ENCODE peak calls at places on chromosomes 3 and 15, in four cellular contexts. B is aorta, U is dorsolateral prefrontal cortex, M is GM12865. P is an unnamed sample.

GRCh38 chr15:59885832-59886231 is 118.3 kb upstream of the FOXB1 start:
- DNase-seq in B (no peak), U (no peak), M (no peak), P (no peak)

GRCh38 chr3:58291671-58292338 is 14.2 kb upstream of the RPP14 start:
- DNase-seq in B (no peak), U (no peak), M (no peak), P (no peak)

GRCh38 chr15:76206325-76206976 is 104.8 kb downstream of the ETFA start:
- DNase-seq in B (peak), U (peak), M (no peak), P (peak)

GRCh38 chr15:68307131-68307928 is 29.8 kb downstream of the FEM1B start:
- DNase-seq in B (no peak), U (no peak), M (no peak), P (no peak)

GRCh38 chr3:124856687-124857086 is 30.5 kb downstream of the ITGB5 start:
- DNase-seq in B (no peak), U (no peak), M (no peak), P (no peak)

GRCh38 chr3:39146611-39147373 is 6.6 kb downstream of the CSRNP1 start:
- DNase-seq in B (peak), U (peak), M (peak), P (peak)

GRCh38 chr15:76866008-76866407 is 39.1 kb downstream of the SCAPER start:
- DNase-seq in B (no peak), U (no peak), M (peak), P (no peak)

GRCh38 chr3:153673853-153674252 is 447.3 kb upstream of the ARHGEF26 start:
- DNase-seq in B (no peak), U (no peak), M (no peak), P (no peak)

GRCh38 chr3:125280966-125281365 is 68.4 kb upstream of the SLC12A8 start:
- DNase-seq in B (no peak), U (no peak), M (no peak), P (no peak)

GRCh38 chr3:127655641-127656040 is 17.1 kb upstream of the ABTB1 start:
- DNase-seq in B (no peak), U (no peak), M (no peak), P (no peak)

GRCh38 chr15:50176869-50177268 is 5.1 kb upstream of the SLC27A2 start:
- DNase-seq in B (no peak), U (no peak), M (no peak), P (no peak)

GRCh38 chr3:105598047-105598796 is 231.5 kb downstream of the ALCAM start:
- DNase-seq in B (no peak), U (no peak), M (no peak), P (no peak)

GRCh38 chr15:88472225-88472624 is 4.7 kb downstream of the MRPS11 start:
- DNase-seq in B (no peak), U (no peak), M (peak), P (no peak)

GRCh38 chr3:71028802-71029201 is 554.7 kb downstream of the FOXP1 start:
- DNase-seq in B (no peak), U (no peak), M (no peak), P (no peak)

GRCh38 chr3:197888511-197888910 is 61.5 kb upstream of the RPL35A start:
- DNase-seq in B (no peak), U (no peak), M (no peak), P (no peak)
- H3K4me3 ChIP-seq in B (no peak), U (no peak), M (no peak), P (no peak)

DNA sequence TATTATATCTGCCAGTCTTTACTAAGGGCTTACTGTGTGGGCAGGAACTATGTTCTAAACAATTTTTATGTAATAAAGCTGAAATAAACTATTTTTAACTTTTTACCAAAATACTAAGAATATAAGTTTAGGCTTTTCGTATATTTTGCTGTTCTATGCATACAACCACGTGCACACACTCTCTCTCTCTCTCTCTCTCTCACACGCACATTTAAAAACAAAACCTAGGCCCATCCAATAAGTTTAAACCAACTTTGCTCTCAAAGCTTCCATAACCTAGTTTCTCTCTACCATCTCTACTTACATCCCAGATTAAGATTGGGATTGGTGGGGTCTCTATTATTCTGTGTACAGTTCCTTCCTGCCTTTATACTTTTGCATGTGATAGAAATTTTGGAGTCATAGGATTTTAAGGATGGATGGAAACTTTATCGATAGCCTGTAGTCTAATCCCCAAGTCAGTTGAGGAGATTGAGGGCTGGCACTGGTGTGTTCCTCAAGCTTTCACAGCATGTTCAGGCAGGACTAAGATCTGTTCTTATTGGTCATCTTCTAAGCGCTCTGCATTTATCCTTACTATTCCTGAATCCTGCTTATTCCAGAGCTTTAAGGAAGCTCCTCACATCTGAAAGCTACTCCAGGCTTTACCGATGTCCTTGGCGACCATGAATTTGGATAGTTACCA is 1.8 kb downstream of the GPR171 start:
- DNase-seq in B (no peak), U (no peak), M (no peak), P (no peak)
- H3K4me3 ChIP-seq in B (no peak), U (no peak), M (no peak), P (peak)

GRCh38 chr3:141076026-141076797 is 25.1 kb downstream of the SPSB4 start:
- DNase-seq in B (no peak), U (no peak), M (no peak), P (no peak)

GRCh38 chr3:141078200-141078599 is 27.1 kb downstream of the SPSB4 start:
- DNase-seq in B (no peak), U (no peak), M (no peak), P (no peak)

GRCh38 chr3:141077631-141078030 is 26.5 kb downstream of the SPSB4 start:
- DNase-seq in B (no peak), U (no peak), M (no peak), P (no peak)

GRCh38 chr3:141074529-141074928 is 23.4 kb downstream of the SPSB4 start:
- DNase-seq in B (no peak), U (no peak), M (no peak), P (peak)

DNA sequence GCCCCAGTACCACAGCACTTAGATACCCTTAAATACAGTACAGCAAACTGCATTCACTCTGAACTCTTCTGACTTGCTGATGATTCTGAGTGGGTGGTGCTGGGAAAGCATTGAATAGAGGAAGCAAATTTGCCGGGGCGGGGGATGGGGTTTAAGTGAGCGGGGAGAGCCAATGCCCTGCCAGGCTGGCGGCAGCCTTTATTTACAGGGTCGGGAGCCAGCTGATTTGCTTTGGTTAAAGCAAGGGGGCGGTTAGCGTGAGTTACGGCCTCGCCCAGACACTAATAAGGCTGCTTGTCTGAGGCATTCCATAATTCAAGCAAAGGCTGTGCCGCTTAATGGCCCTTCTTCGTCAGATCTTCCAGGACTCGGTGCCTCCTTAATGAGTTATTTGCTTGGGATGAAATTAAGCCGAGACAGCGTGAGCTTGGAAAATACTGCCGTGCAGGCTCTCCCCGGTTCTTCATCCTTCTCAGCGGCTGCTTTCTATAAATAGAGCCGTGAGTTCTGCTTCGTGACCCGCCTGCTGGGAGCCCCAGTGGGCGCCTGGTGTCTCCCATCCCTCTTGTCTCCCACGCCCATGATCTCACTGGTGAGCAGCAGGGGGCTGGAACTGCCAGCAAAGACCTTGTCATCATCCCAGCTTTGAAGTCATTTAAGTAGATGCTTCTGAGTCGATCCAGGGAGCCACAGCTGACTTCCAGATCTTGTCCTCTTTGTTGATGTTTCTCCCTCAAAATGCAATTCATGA is 25.8 kb downstream of the SPSB4 start:
- DNase-seq in B (peak), U (no peak), M (no peak), P (peak)
- H3K4me3 ChIP-seq in B (peak), U (peak), M (no peak), P (peak)

GRCh38 chr3:123446610-123447109 is 2.2 kb downstream of the ADCY5 start:
- DNase-seq in B (no peak), U (no peak), M (no peak), P (no peak)

GRCh38 chr3:123447416-123447748 is 1.5 kb downstream of the ADCY5 start:
- DNase-seq in B (peak), U (no peak), M (no peak), P (no peak)

GRCh38 chr3:123448503-123449091 is at the start of gene ADCY5:
- DNase-seq in B (peak), U (no peak), M (no peak), P (no peak)

GRCh38 chr3:123449092-123449985 is 449 bp upstream of the ADCY5 start:
- DNase-seq in B (peak), U (no peak), M (no peak), P (no peak)

DNA sequence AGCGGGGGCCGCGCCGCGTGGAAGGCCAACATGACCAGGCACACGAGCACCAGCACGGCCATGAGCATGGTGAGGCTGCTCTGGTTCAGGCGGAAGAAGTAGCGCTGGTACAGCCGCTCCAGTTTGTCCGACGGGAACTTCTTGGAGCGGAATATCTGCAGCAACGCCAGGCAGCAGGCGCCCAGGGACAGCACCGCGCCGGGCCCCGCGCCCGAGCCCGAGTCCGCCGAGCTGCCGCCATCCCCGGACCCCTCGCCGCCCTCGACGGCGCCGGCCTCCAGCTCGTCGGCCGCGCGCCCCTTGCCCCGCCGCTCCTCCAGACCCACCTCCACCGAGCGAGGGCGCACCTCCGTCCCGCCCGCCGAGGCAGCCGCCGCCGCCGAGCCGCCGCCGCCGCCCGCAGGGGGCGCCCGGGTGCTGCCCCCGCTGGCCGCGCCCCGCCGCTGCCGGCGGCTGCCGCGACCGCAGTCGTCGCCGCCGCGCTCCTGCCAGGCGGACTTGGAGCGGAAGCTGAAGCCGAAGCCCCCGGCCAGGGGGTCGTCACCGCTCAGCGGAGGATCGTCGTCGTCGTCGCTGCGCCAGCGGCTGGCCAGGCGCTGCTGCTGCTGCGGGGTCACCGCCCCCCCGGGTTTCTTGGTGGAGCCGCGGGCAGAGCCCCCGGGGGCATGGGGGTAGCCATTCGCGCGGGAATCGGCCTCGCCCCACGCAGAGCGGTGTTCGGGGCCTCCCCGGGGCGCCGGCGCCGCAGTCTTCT is 964 bp downstream of the ADCY5 start:
- DNase-seq in B (peak), U (no peak), M (no peak), P (no peak)
- H3K4me3 ChIP-seq in B (peak), U (peak), M (no peak), P (peak)

DNA sequence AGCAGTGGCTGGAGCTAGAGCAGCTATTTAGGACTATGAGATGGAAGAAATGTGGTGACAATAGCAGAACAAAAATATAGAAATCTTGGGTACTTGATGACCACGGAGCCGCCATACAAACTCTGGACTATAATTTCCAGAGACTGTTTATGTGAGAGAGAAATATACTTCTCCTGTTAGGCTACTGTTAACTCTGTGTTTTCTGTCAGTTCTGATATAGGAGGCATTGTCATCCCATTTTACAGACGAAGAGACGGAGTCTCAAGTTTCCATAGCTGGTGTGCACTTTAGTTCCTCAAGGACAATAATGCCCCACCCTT is 22.8 kb upstream of the RFTN1 start:
- DNase-seq in B (no peak), U (no peak), M (no peak), P (no peak)
- H3K4me3 ChIP-seq in B (no peak), U (no peak), M (no peak), P (no peak)